ENCODE peak calls at places on chromosomes 7 and 10, in five cellular contexts. B, E, M, I and A are unnamed samples.

GRCh38 chr7:22269963-22270362 is 87.0 kb downstream of the RAPGEF5 start:
- DNase-seq in B (no peak), E (no peak), M (no peak), I (peak; percentile 87), A (no peak)

GRCh38 chr7:155816996-155817395 is 4.7 kb upstream of the SHH start:
- DNase-seq in B (no peak), E (no peak), M (no peak), I (no peak), A (no peak)

GRCh38 chr10:109889867-109890266 is 33.4 kb downstream of the XPNPEP1 start:
- DNase-seq in B (peak; percentile 69), E (no peak), M (no peak), I (no peak), A (peak; percentile 80)

GRCh38 chr7:33883566-33883965 is 21.8 kb upstream of the BMPER start:
- DNase-seq in B (no peak), E (no peak), M (no peak), I (no peak), A (no peak)

GRCh38 chr10:126060232-126060935 is 164.0 kb downstream of the FANK1 start:
- DNase-seq in B (no peak), E (no peak), M (no peak), I (no peak), A (peak; percentile 21)

GRCh38 chr10:4431114-4431862 is 394.7 kb upstream of the AKR1E2 start:
- DNase-seq in B (no peak), E (no peak), M (no peak), I (no peak), A (peak; percentile 11)

GRCh38 chr7:123191132-123191531 is 8.6 kb downstream of the SLC13A1 start:
- DNase-seq in B (no peak), E (peak; percentile 31), M (no peak), I (no peak), A (no peak)

GRCh38 chr7:34622771-34623250 is 35.2 kb upstream of the NPSR1 start:
- DNase-seq in B (no peak), E (no peak), M (no peak), I (no peak), A (no peak)

GRCh38 chr7:22995011-22995410 is 18.9 kb downstream of the HYCC1 start:
- DNase-seq in B (no peak), E (no peak), M (no peak), I (no peak), A (no peak)

GRCh38 chr7:77455334-77455733 is 39.2 kb upstream of the GSAP start:
- DNase-seq in B (peak; percentile 22), E (peak; percentile 52), M (no peak), I (no peak), A (peak; percentile 33)

GRCh38 chr7:6558837-6559236 is 7.6 kb upstream of the GRID2IP start:
- DNase-seq in B (peak; percentile 78), E (no peak), M (no peak), I (peak; percentile 29), A (no peak)

GRCh38 chr7:102425639-102426267 is 7.6 kb upstream of the ORAI2 start:
- DNase-seq in B (no peak), E (no peak), M (peak; percentile 80), I (peak; percentile 83), A (no peak)

GRCh38 chr7:7292085-7292484 is 109.7 kb downstream of the C1GALT1 start:
- DNase-seq in B (no peak), E (no peak), M (no peak), I (no peak), A (no peak)

GRCh38 chr7:101862280-101863220 is 45.1 kb downstream of the CUX1 start:
- DNase-seq in B (no peak), E (no peak), M (no peak), I (no peak), A (no peak)

GRCh38 chr7:8433477-8434289 is at the start of gene NXPH1:
- DNase-seq in B (no peak), E (no peak), M (no peak), I (no peak), A (no peak)

GRCh38 chr10:43372751-43373445 is 1.5 kb downstream of the FXYD4 start:
- DNase-seq in B (no peak), E (no peak), M (no peak), I (no peak), A (no peak)

GRCh38 chr10:103184615-103185014 is 8.5 kb downstream of the NT5C2 start:
- DNase-seq in B (no peak), E (no peak), M (no peak), I (no peak), A (peak; percentile 56)